ENCODE peak calls at places on chromosomes 16 and 17, in seven cellular contexts. A is effector memory CD4-positive, alpha-beta T cell; O is cardiac muscle cell; F is HFFc6; I is SJSA1; U is lung microvascular endothelial cell; P is cardiac septum. H is an unnamed sample.

GRCh38 chr17:56678249-56679144 is 85.0 kb downstream of the NOG start:
- DNase-seq in O (no peak), F (no peak), P (no peak), A (no peak), U (no peak), I (no peak), H (no peak)

GRCh38 chr16:351804-352520 is 561 bp downstream of the AXIN1 start:
- DNase-seq in U (peak; percentile 26), I (peak; percentile 30), F (no peak), A (peak; percentile 32), P (no peak), O (no peak), H (no peak)

GRCh38 chr16:84308120-84308519 is 13.4 kb downstream of the WFDC1 start:
- DNase-seq in U (peak; percentile 45), F (peak; percentile 25), A (no peak), O (peak; percentile 62), I (peak; percentile 59), P (no peak), H (no peak)

GRCh38 chr17:55463600-55463999 is 42.0 kb upstream of the MMD start:
- DNase-seq in P (no peak), U (no peak), O (no peak), I (no peak), A (no peak), F (no peak), H (no peak)

GRCh38 chr16:79839851-79840321 is 239.3 kb upstream of the MAF start:
- DNase-seq in A (no peak), I (no peak), P (no peak), U (no peak), O (peak; percentile 8), F (no peak), H (no peak)

GRCh38 chr17:47733047-47733413 is at the start of gene TBX21:
- DNase-seq in I (no peak), F (no peak), A (peak; percentile 85), U (peak; percentile 64), O (peak; percentile 27), P (peak; percentile 79), H (peak; percentile 8)

GRCh38 chr16:51884773-51885172 is 662.2 kb downstream of the TOX3 start:
- DNase-seq in O (no peak), F (no peak), U (no peak), A (no peak), I (no peak), P (no peak), H (no peak)

GRCh38 chr17:10600551-10600950 is 51.1 kb upstream of the MYH2 start:
- DNase-seq in I (peak; percentile 14), P (no peak), F (peak; percentile 62), O (peak; percentile 71), A (no peak), U (peak; percentile 51), H (no peak)

GRCh38 chr16:89315791-89316581 is 98.5 kb downstream of the ZNF778 start:
- DNase-seq in A (peak; percentile 73), I (peak; percentile 72), F (peak; percentile 91), O (peak; percentile 73), U (peak; percentile 97), P (peak; percentile 86), H (no peak)

GRCh38 chr17:77474292-77474988 is 333.7 kb downstream of the SEC14L1 start:
- DNase-seq in A (no peak), U (no peak), P (no peak), I (no peak), O (peak; percentile 80), F (no peak), H (no peak)

GRCh38 chr16:15701367-15701766 is 51.3 kb downstream of the NDE1 start:
- DNase-seq in I (no peak), P (no peak), F (no peak), O (no peak), U (no peak), A (no peak), H (no peak)

GRCh38 chr17:49297141-49297540 is 64.9 kb downstream of the ZNF652 start:
- DNase-seq in F (no peak), A (no peak), I (no peak), O (no peak), P (no peak), U (no peak), H (no peak)

GRCh38 chr17:36532435-36532975 is 2.2 kb downstream of the MYO19 start:
- DNase-seq in A (no peak), O (no peak), I (no peak), P (peak; percentile 55), F (no peak), U (no peak), H (no peak)

GRCh38 chr16:50699345-50700159 is 6.1 kb downstream of the NOD2 start:
- DNase-seq in P (no peak), U (no peak), A (no peak), I (no peak), O (peak; percentile 64), F (no peak), H (no peak)

GRCh38 chr17:49434821-49435581 is 20.3 kb upstream of the PHB1 start:
- DNase-seq in F (peak; percentile 41), P (no peak), O (peak; percentile 63), U (peak; percentile 61), A (peak; percentile 30), I (peak; percentile 62), H (no peak)

GRCh38 chr16:84218176-84218776 is 21.5 kb downstream of the KCNG4 start:
- DNase-seq in I (no peak), P (no peak), O (no peak), U (no peak), A (no peak), F (no peak), H (no peak)

GRCh38 chr17:69269174-69269998 is 40.8 kb upstream of the ABCA10 start:
- DNase-seq in O (peak; percentile 78), I (no peak), A (no peak), F (peak; percentile 29), U (peak; percentile 79), P (no peak), H (no peak)

GRCh38 chr17:9916108-9916507 is 11.0 kb upstream of the RCVRN start:
- DNase-seq in O (no peak), F (no peak), A (no peak), P (no peak), I (no peak), U (no peak), H (no peak)

GRCh38 chr17:79812969-79813825 is 16.3 kb upstream of the CBX8 start:
- DNase-seq in F (no peak), I (peak; percentile 42), P (no peak), U (peak; percentile 42), O (peak; percentile 41), A (no peak), H (no peak)

GRCh38 chr17:67528751-67529436 is 151.8 kb downstream of the PITPNC1 start:
- DNase-seq in F (peak; percentile 93), A (no peak), I (peak; percentile 59), P (peak; percentile 80), U (peak; percentile 95), O (peak; percentile 73), H (no peak)

GRCh38 chr16:13697568-13697967 is 222.4 kb upstream of the ERCC4 start:
- DNase-seq in A (no peak), U (no peak), F (no peak), I (no peak), O (no peak), P (no peak), H (no peak)

GRCh38 chr16:264440-264951 is 11.2 kb downstream of the RGS11 start:
- DNase-seq in I (no peak), P (no peak), F (no peak), U (no peak), A (no peak), O (no peak), H (no peak)

GRCh38 chr16:77297996-77298637 is 98.9 kb downstream of the SYCE1L start:
- DNase-seq in I (no peak), P (no peak), O (peak; percentile 28), F (peak; percentile 6), A (no peak), U (no peak), H (no peak)

GRCh38 chr17:58995247-58995940 is 111.3 kb downstream of the TRIM37 start:
- DNase-seq in O (no peak), U (no peak), P (no peak), I (no peak), A (no peak), F (peak; percentile 25), H (no peak)

GRCh38 chr16:89711601-89712475 is 8.9 kb downstream of the VPS9D1 start:
- DNase-seq in F (peak; percentile 55), U (peak; percentile 84), I (no peak), A (peak; percentile 61), O (peak; percentile 75), P (no peak), H (no peak)

GRCh38 chr17:79487149-79487548 is 123.7 kb downstream of the RBFOX3 start:
- DNase-seq in F (no peak), O (no peak), U (no peak), I (no peak), P (no peak), A (no peak), H (no peak)

GRCh38 chr17:28738680-28739384 is 5.0 kb upstream of the TRAF4 start:
- DNase-seq in F (no peak), P (no peak), I (no peak), O (no peak), U (no peak), A (peak; percentile 32), H (no peak)

GRCh38 chr17:74704536-74704935 is 8.2 kb downstream of the CD300LF start:
- DNase-seq in O (no peak), F (no peak), U (no peak), I (no peak), P (no peak), A (no peak), H (no peak)

GRCh38 chr16:85757341-85757822 is 6.5 kb upstream of the C16orf74 start:
- DNase-seq in I (peak; percentile 61), F (peak; percentile 62), A (no peak), P (no peak), U (no peak), O (no peak), H (no peak)